ENCODE peak calls at places on chromosome 3, in four cellular contexts. One of them, this sample, is unnamed.

GRCh38 chr3:31533169-31533870 is 595 bp downstream of the STT3B start:
- DNase-seq in H9: peak; percentile 40
- DNase-seq in H1: no peak
- DNase-seq in neuronal stem cell: peak; percentile 32
- DNase-seq in this sample: peak; percentile 1

GRCh38 chr3:62319570-62320243 is 53.6 kb downstream of the FEZF2 start:
- DNase-seq in H1: no peak
- DNase-seq in neuronal stem cell: no peak
- DNase-seq in H9: no peak
- DNase-seq in this sample: no peak

GRCh38 chr3:15510493-15510892 is 11.0 kb downstream of the COLQ start:
- DNase-seq in neuronal stem cell: no peak
- DNase-seq in H1: no peak
- DNase-seq in H9: peak; percentile 43
- DNase-seq in this sample: no peak

GRCh38 chr3:182259579-182259978 is 533.7 kb upstream of the ATP11B start:
- DNase-seq in H1: no peak
- DNase-seq in neuronal stem cell: no peak
- DNase-seq in H9: peak; percentile 66
- DNase-seq in this sample: no peak

GRCh38 chr3:181313379-181313778 is 323.8 kb upstream of the DNAJC19 start:
- DNase-seq in neuronal stem cell: no peak
- DNase-seq in H9: no peak
- DNase-seq in H1: no peak
- DNase-seq in this sample: no peak

GRCh38 chr3:56025316-56025715 is 443.0 kb downstream of the ERC2 start:
- DNase-seq in neuronal stem cell: no peak
- DNase-seq in H9: no peak
- DNase-seq in H1: no peak
- DNase-seq in this sample: no peak

GRCh38 chr3:171176244-171176925 is 149.9 kb upstream of the SLC2A2 start:
- DNase-seq in H1: no peak
- DNase-seq in neuronal stem cell: no peak
- DNase-seq in H9: no peak
- DNase-seq in this sample: no peak

GRCh38 chr3:57546616-57547015 is 2.5 kb upstream of the DNAH12 start:
- DNase-seq in neuronal stem cell: no peak
- DNase-seq in H9: no peak
- DNase-seq in H1: no peak
- DNase-seq in this sample: no peak

GRCh38 chr3:157089455-157090221 is 70.3 kb downstream of the CCNL1 start:
- DNase-seq in neuronal stem cell: no peak
- DNase-seq in H1: no peak
- DNase-seq in H9: no peak
- DNase-seq in this sample: peak; percentile 71

GRCh38 chr3:88957751-88958452 is 149.5 kb upstream of the EPHA3 start:
- DNase-seq in neuronal stem cell: no peak
- DNase-seq in H1: no peak
- DNase-seq in H9: no peak
- DNase-seq in this sample: peak; percentile 82

GRCh38 chr3:14201881-14202684 is 23.5 kb downstream of the LSM3 start:
- DNase-seq in neuronal stem cell: no peak
- DNase-seq in H1: no peak
- DNase-seq in H9: no peak
- DNase-seq in this sample: no peak
- H3K14ac ChIP-seq in neuronal stem cell: no peak overlapping the region
- H3K14ac ChIP-seq in H1: no peak overlapping the region
- H3K14ac ChIP-seq in H9: no peak overlapping the region
- H3K14ac ChIP-seq in this sample: no peak overlapping the region

DNA sequence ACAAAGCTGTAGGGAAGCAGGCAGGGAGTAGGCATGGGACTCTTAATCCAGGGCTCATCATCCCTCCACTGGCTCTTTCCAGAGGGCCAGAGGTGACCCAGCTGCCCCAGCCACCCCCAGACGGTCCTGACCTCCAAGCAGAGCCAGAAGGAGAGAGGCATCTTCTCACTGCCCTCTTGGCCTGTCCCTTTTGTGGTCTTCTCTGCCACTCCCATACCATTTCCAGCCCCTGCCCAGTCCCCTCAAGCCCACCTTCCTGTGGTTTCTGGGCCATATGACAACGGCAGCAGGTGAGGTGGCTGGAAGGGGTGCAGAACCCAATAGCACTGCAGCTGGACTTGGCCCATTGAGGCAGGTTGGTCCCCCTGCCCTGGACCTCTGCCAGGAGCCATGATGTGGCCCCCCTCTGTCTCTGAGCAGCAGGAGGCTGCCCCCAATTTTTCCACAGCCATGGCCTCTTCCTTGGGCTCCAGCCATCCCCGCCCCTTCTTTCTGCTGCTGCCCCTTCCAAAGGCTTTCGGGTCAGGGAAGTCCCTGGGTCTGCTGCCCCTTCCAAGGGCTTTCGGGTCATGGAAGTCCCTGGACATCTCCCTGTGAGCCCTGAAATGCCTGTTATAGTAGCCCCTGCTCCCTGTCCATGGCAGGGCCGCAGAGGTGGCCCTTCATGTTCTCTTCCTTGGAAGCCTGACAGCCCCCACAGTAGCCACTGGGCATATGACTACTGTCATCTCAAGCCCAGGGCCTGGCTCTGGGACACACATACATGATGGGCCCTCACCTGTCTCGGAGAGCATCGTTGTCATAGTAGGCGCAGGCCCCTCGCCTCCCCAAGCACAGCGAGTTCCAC is 39.5 kb upstream of the RAB6B start:
- DNase-seq in H1: no peak
- DNase-seq in neuronal stem cell: no peak
- DNase-seq in H9: peak; percentile 16
- DNase-seq in this sample: no peak
- H3K27ac ChIP-seq in H1: no peak overlapping the region
- H3K27ac ChIP-seq in neuronal stem cell: no peak overlapping the region
- H3K27ac ChIP-seq in H9: no peak overlapping the region
- H3K27ac ChIP-seq in this sample: no peak overlapping the region

GRCh38 chr3:39188271-39189149 is 3.9 kb downstream of the XIRP1 start:
- DNase-seq in H1: no peak
- DNase-seq in neuronal stem cell: no peak
- DNase-seq in H9: peak; percentile 20
- DNase-seq in this sample: no peak
- H2AK5ac ChIP-seq in H1: no peak overlapping the region
- H2AK5ac ChIP-seq in neuronal stem cell: peak overlapping the region; percentile 79
- H2AK5ac ChIP-seq in H9: no peak overlapping the region
- H2AK5ac ChIP-seq in this sample: no peak overlapping the region

GRCh38 chr3:46709721-46710120 is 7.9 kb downstream of the PRSS50 start:
- DNase-seq in neuronal stem cell: no peak
- DNase-seq in H9: no peak
- DNase-seq in H1: no peak
- DNase-seq in this sample: no peak

GRCh38 chr3:46707601-46708011 is 6.4 kb downstream of the TMIE start:
- DNase-seq in H1: no peak
- DNase-seq in H9: no peak
- DNase-seq in neuronal stem cell: no peak
- DNase-seq in this sample: no peak

GRCh38 chr3:46709147-46709654 is 8.0 kb downstream of the TMIE start:
- DNase-seq in H1: no peak
- DNase-seq in neuronal stem cell: no peak
- DNase-seq in H9: no peak
- DNase-seq in this sample: no peak

GRCh38 chr3:46706771-46707582 is 5.8 kb downstream of the TMIE start:
- DNase-seq in H1: no peak
- DNase-seq in neuronal stem cell: no peak
- DNase-seq in H9: no peak
- DNase-seq in this sample: no peak

GRCh38 chr3:46708401-46709146 is 7.4 kb downstream of the TMIE start:
- DNase-seq in H1: no peak
- DNase-seq in neuronal stem cell: no peak
- DNase-seq in H9: no peak
- DNase-seq in this sample: no peak
- H3K14ac ChIP-seq in H1: no peak overlapping the region
- H3K14ac ChIP-seq in neuronal stem cell: no peak overlapping the region
- H3K14ac ChIP-seq in H9: no peak overlapping the region
- H3K14ac ChIP-seq in this sample: no peak overlapping the region

DNA sequence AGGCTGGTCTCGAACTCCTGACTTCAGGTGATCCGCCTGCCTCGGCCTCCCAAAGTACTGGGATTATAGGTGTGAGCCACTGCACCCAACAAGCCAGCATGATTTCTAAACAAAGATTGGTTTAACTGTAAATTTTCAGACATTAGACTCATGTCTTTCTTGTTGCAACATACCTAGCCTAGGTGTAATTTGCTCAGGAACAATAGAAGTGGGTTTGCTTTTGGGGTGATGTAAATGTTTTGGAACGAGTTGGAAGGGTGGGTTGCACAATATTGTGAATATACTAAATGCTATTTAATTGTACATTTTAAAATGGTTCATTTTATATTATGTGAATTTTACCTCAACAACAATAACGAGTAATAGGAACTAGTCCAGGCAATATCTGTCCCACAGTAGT is 7.1 kb downstream of the CCR4 start:
- DNase-seq in neuronal stem cell: no peak
- DNase-seq in H9: no peak
- DNase-seq in H1: no peak
- DNase-seq in this sample: no peak
- H3K27ac ChIP-seq in neuronal stem cell: no peak overlapping the region
- H3K27ac ChIP-seq in H9: no peak overlapping the region
- H3K27ac ChIP-seq in H1: no peak overlapping the region
- H3K27ac ChIP-seq in this sample: no peak overlapping the region

GRCh38 chr3:42019144-42019952 is 57.4 kb upstream of the ULK4 start:
- DNase-seq in H9: no peak
- DNase-seq in H1: no peak
- DNase-seq in neuronal stem cell: no peak
- DNase-seq in this sample: no peak

GRCh38 chr3:42023380-42023779 is 61.5 kb upstream of the ULK4 start:
- DNase-seq in neuronal stem cell: no peak
- DNase-seq in H1: no peak
- DNase-seq in H9: no peak
- DNase-seq in this sample: no peak

GRCh38 chr3:42022355-42022754 is 60.5 kb upstream of the ULK4 start:
- DNase-seq in H9: no peak
- DNase-seq in H1: no peak
- DNase-seq in neuronal stem cell: no peak
- DNase-seq in this sample: no peak

GRCh38 chr3:42020681-42021307 is 58.9 kb upstream of the ULK4 start:
- DNase-seq in H9: no peak
- DNase-seq in H1: no peak
- DNase-seq in neuronal stem cell: no peak
- DNase-seq in this sample: peak; percentile 83

DNA sequence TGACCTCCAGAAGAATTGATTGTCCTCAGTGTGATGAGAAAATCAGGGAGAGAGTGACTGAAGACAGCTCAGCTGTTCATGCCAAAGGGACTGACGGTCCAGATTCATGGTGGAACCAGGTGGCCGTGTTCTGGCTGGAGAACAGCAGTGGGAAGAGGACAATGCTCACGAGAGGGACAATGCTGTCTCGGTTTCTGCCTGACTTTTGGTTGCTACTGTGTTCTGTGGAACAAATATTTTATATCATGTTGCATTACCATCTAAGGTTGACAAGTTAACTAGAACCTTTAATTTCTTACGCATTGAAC is 58.0 kb upstream of the ULK4 start:
- DNase-seq in H9: no peak
- DNase-seq in H1: no peak
- DNase-seq in neuronal stem cell: no peak
- DNase-seq in this sample: no peak
- H2AK5ac ChIP-seq in H9: no peak overlapping the region
- H2AK5ac ChIP-seq in H1: peak overlapping the region; percentile 99
- H2AK5ac ChIP-seq in neuronal stem cell: no peak overlapping the region
- H2AK5ac ChIP-seq in this sample: peak overlapping the region; percentile 90

GRCh38 chr3:124838963-124839362 is 48.2 kb downstream of the ITGB5 start:
- DNase-seq in H9: no peak
- DNase-seq in H1: no peak
- DNase-seq in neuronal stem cell: no peak
- DNase-seq in this sample: no peak

GRCh38 chr3:124834723-124835718 is 52.1 kb downstream of the ITGB5 start:
- DNase-seq in neuronal stem cell: no peak
- DNase-seq in H9: peak; percentile 76
- DNase-seq in H1: no peak
- DNase-seq in this sample: peak; percentile 98

GRCh38 chr3:124837730-124838186 is 49.4 kb downstream of the ITGB5 start:
- DNase-seq in H1: no peak
- DNase-seq in H9: no peak
- DNase-seq in neuronal stem cell: no peak
- DNase-seq in this sample: peak; percentile 87

GRCh38 chr3:124836448-124836847 is 50.7 kb downstream of the ITGB5 start:
- DNase-seq in neuronal stem cell: no peak
- DNase-seq in H9: no peak
- DNase-seq in H1: no peak
- DNase-seq in this sample: no peak

DNA sequence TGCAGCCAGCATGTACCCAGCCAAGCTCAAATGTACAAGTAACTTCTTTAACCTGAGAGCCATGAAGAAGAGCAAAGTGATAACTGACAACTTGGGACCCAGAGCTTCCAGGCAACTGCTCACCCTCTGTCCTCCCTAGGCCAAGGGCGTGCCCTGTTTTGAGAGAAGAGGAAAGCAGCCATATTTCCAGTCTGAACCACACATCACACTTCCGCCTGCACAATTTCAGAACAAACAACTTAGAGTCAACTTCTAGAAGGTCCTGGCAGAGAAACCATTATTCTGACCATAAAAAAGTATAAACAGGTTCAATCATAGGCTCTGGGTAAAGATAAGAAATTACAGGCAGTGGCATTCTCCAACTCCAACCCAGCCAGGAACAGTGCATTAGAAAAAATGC is 50.1 kb downstream of the ITGB5 start:
- DNase-seq in H9: no peak
- DNase-seq in neuronal stem cell: no peak
- DNase-seq in H1: no peak
- DNase-seq in this sample: no peak
- H3K14ac ChIP-seq in H9: no peak overlapping the region
- H3K14ac ChIP-seq in neuronal stem cell: no peak overlapping the region
- H3K14ac ChIP-seq in H1: no peak overlapping the region
- H3K14ac ChIP-seq in this sample: peak overlapping the region; percentile 15

DNA sequence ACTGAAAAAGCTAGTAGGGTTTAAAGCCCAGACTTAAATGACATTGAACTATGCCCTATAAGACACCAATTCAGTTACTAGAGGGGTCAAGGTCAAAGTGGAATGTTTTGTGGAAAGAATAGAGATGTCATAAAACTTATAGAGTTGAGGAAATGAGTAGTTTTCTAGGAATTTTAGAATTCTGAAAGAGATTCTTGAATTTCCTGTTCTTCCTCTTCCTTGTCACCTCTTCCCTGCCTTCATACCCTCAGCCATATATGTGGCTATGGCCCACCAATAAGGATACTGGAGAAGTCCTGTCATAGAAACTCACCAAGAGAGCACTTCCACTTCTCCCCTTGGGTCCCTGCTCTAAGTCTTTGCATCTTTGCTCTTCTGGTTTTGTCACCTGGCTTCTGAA is 104.9 kb upstream of the TGFBR2 start:
- DNase-seq in H1: no peak
- DNase-seq in H9: no peak
- DNase-seq in neuronal stem cell: no peak
- DNase-seq in this sample: no peak
- H3K27ac ChIP-seq in H1: no peak overlapping the region
- H3K27ac ChIP-seq in H9: no peak overlapping the region
- H3K27ac ChIP-seq in neuronal stem cell: no peak overlapping the region
- H3K27ac ChIP-seq in this sample: no peak overlapping the region